ENCODE peak calls at places on chromosomes 7 and 10, in six cellular contexts. X is sigmoid colon, B is GM23338, C is stomach, O is SK-N-SH, F is HCT116. D is an unnamed sample.

GRCh38 chr7:151800861-151801260 is 76.1 kb downstream of the PRKAG2 start:
- DNase-seq in O (no peak), X (no peak), C (no peak), B (no peak), F (no peak), D (no peak)

GRCh38 chr10:102814873-102815661 is 22.1 kb downstream of the CYP17A1 start:
- DNase-seq in O (peak; percentile 31), B (peak; percentile 22), C (peak; percentile 66), X (peak; percentile 93), F (no peak), D (peak; percentile 60)

GRCh38 chr10:103295391-103296044 is 18.6 kb downstream of the INA start:
- DNase-seq in F (no peak), X (no peak), C (no peak), O (no peak), B (no peak), D (no peak)

GRCh38 chr10:123685260-123685659 is 19.1 kb downstream of the GPR26 start:
- DNase-seq in C (no peak), O (peak; percentile 28), B (no peak), X (no peak), F (no peak), D (no peak)

GRCh38 chr7:84848219-84848973 is 338.5 kb downstream of the SEMA3D start:
- DNase-seq in B (no peak), O (no peak), X (no peak), F (no peak), C (no peak), D (no peak)

GRCh38 chr10:86178401-86179142 is 188.0 kb downstream of the GRID1 start:
- DNase-seq in X (no peak), O (peak; percentile 68), C (no peak), F (peak; percentile 4), B (peak; percentile 87), D (no peak)

GRCh38 chr7:100705341-100705752 is 574 bp upstream of the POP7 start:
- DNase-seq in B (peak; percentile 85), C (peak; percentile 76), X (peak; percentile 84), F (peak; percentile 32), O (peak; percentile 97), D (peak; percentile 81)

GRCh38 chr10:119896061-119896655 is 3.6 kb downstream of the SEC23IP start:
- DNase-seq in X (no peak), C (peak; percentile 51), F (no peak), B (no peak), O (no peak), D (no peak)

GRCh38 chr10:78650122-78650521 is 418.6 kb upstream of the ZMIZ1 start:
- DNase-seq in O (no peak), C (no peak), F (no peak), B (no peak), X (no peak), D (no peak)

GRCh38 chr10:13276749-13277394 is 23.0 kb downstream of the PHYH start:
- DNase-seq in F (no peak), O (peak; percentile 52), X (no peak), C (no peak), B (no peak), D (no peak)

GRCh38 chr7:85316489-85316888 is 129.6 kb upstream of the SEMA3D start:
- DNase-seq in B (no peak), X (no peak), O (no peak), C (no peak), F (no peak), D (no peak)

GRCh38 chr7:150435390-150436073 is 14.9 kb upstream of the GIMAP8 start:
- DNase-seq in F (no peak), B (no peak), O (no peak), X (no peak), C (no peak), D (peak; percentile 77)
- H3K4me3 ChIP-seq in F (no peak overlapping the region), B (no peak overlapping the region), O (no peak overlapping the region), X (no peak overlapping the region), C (no peak overlapping the region), D (no peak overlapping the region)

DNA sequence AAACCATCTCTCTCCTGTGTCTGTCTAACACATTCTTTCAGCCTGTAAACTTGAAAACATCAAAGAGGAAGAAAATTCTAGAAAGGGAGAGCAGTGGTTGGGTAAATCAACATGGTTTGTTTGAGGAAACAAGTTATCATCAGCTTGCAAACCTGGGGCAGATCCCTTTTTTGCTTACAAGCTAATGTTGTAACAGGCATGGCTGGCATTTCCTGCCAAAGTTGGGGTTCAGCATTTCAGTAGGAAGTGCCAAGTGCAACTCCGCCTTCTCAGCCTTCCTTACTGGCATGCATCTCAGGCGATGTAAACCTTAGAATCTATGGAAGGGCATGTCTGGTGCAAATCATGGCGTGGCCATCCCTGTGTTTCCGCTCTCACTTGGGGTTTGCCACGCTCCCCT is 112.7 kb downstream of the EEPD1 start:
- DNase-seq in F (no peak), C (peak; percentile 40), O (no peak), B (no peak), X (peak; percentile 68), D (no peak)
- TF ChIP-seq POLR2AphosphoS5 in F (no peak), C (no peak), O (no peak), B (no peak), X (no peak), D (no peak)

GRCh38 chr10:116715839-116716377 is 26.5 kb downstream of the HSPA12A start:
- DNase-seq in X (peak; percentile 48), B (no peak), C (no peak), O (peak; percentile 62), F (no peak), D (no peak)

GRCh38 chr10:116715396-116715795 is 27.0 kb downstream of the HSPA12A start:
- DNase-seq in F (no peak), C (no peak), X (no peak), B (no peak), O (no peak), D (no peak)

GRCh38 chr10:116712499-116712898 is 29.9 kb downstream of the HSPA12A start:
- DNase-seq in O (no peak), F (no peak), B (no peak), X (peak; percentile 1), C (no peak), D (no peak)

GRCh38 chr10:116716381-116716780 is 26.0 kb downstream of the HSPA12A start:
- DNase-seq in B (no peak), F (no peak), C (no peak), O (no peak), X (peak; percentile 67), D (no peak)

DNA sequence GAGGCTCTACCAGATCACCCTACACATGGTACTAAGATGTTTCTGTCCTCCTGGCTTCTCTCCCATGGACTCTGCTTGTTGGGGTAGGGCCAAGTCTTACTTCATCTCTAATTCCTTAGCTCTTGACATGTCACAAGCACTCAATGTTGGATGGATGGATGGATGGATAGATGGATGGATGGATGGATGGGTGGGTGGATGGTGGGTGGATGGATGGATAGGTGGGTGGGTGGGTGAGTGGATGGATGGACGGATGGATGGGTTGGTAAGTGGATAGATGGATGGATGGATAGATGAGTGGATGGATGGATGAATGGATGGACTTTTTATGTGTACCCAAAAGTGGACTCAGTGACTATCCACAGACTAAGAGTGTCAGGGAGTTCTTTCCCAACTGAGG is 28.5 kb downstream of the HSPA12A start:
- DNase-seq in C (no peak), X (no peak), O (no peak), B (no peak), F (no peak), D (no peak)
- TF ChIP-seq CTCF in C (no peak), X (no peak), O (no peak), B (no peak), F (no peak), D (no peak)

GRCh38 chr7:89813096-89813495 is 341.2 kb upstream of the STEAP1 start:
- DNase-seq in C (no peak), O (no peak), F (no peak), B (no peak), X (no peak), D (no peak)
- H3K4me3 ChIP-seq in C (no peak overlapping the region), O (no peak overlapping the region), F (no peak overlapping the region), B (no peak overlapping the region), X (no peak overlapping the region), D (no peak overlapping the region)

GRCh38 chr7:107920048-107920772 is 29.2 kb downstream of the DLD start:
- DNase-seq in X (no peak), O (no peak), F (no peak), B (no peak), C (no peak), D (no peak)
- TF ChIP-seq POLR2AphosphoS5 in X (peak; percentile 11), O (no peak), F (no peak), B (no peak), C (no peak), D (no peak)

DNA sequence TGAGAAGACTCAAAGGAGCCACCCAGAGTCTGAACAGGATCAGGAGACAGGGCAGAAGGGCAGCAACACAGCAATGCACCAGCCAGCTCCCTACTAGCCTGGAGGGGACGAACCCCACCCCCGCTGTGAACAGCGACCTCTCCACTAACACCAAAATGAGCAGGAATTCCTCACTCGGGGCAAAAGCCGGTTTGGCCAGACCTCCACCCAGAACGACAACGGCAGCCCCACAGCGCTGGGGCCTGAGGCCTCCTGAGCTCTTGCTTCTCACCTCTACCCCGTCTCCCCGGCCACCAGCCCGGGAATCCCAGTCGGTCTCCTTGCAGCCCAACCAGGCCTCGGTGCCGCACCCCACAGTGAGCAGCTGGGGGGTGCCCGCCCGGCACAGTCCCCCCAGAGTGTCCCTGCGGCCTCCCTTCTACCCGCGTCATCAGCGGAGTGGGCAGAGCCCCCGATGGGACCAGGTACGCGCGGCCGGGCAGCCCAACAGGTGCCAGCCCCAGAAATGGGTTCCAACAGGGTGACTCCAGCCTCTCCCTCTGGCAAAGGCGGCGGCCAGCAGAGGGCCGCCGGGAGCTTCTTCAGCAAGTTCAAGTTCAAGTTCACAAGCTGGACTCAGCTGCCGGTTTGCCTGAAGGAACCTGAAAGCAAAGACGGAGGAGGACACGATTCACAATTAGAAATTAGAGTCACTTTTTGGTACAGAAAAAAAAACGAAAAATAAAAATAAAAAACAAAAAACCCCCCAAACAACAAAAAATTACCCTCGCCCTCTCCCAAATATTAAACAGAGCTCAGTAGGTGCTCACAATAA is 129.0 kb downstream of the MARCHF5 start:
- DNase-seq in C (peak; percentile 52), B (peak; percentile 86), X (peak; percentile 67), F (no peak), O (no peak), D (peak; percentile 37)
- TF ChIP-seq CTCF in C (peak; percentile 23), B (peak; percentile 62), X (no peak), F (no peak), O (no peak), D (peak; percentile 14)

GRCh38 chr7:122833888-122834570 is 52.2 kb downstream of the CADPS2 start:
- DNase-seq in F (no peak), B (no peak), C (no peak), O (no peak), X (no peak), D (no peak)
- H3K4me3 ChIP-seq in F (no peak overlapping the region), B (peak overlapping the region; percentile 39), C (peak overlapping the region; percentile 21), O (peak overlapping the region; percentile 24), X (no peak overlapping the region), D (no peak overlapping the region)

D was measured in transverse colon.